ENCODE peak calls at places on chromosomes 11 and 22, in eight cellular contexts. One of them, this sample, is unnamed.

GRCh38 chr11:44805596-44805995 is 78.8 kb downstream of the TSPAN18 start:
- DNase-seq in GM12878: no peak
- DNase-seq in H1: no peak
- DNase-seq in ovary: no peak
- DNase-seq in A549: no peak
- DNase-seq in tibial nerve: no peak
- DNase-seq in sigmoid colon: no peak
- DNase-seq in transverse colon: no peak
- DNase-seq in this sample: no peak

GRCh38 chr11:96055706-96056387 is 131.9 kb upstream of the MTMR2 start:
- DNase-seq in sigmoid colon: no peak
- DNase-seq in transverse colon: no peak
- DNase-seq in tibial nerve: no peak
- DNase-seq in H1: no peak
- DNase-seq in A549: no peak
- DNase-seq in ovary: no peak
- DNase-seq in GM12878: no peak
- DNase-seq in this sample: no peak

GRCh38 chr11:118872403-118872821 is 11.3 kb upstream of the CXCR5 start:
- DNase-seq in GM12878: no peak
- DNase-seq in transverse colon: peak
- DNase-seq in H1: no peak
- DNase-seq in A549: no peak
- DNase-seq in ovary: peak
- DNase-seq in tibial nerve: no peak
- DNase-seq in sigmoid colon: no peak
- DNase-seq in this sample: no peak

GRCh38 chr11:88474655-88475054 is 137.1 kb upstream of the CTSC start:
- DNase-seq in H1: no peak
- DNase-seq in ovary: no peak
- DNase-seq in GM12878: no peak
- DNase-seq in A549: no peak
- DNase-seq in tibial nerve: no peak
- DNase-seq in sigmoid colon: no peak
- DNase-seq in transverse colon: no peak
- DNase-seq in this sample: no peak

GRCh38 chr11:6693342-6694228 is 10.4 kb upstream of the MRPL17 start:
- DNase-seq in sigmoid colon: peak
- DNase-seq in tibial nerve: peak
- DNase-seq in ovary: no peak
- DNase-seq in GM12878: no peak
- DNase-seq in transverse colon: no peak
- DNase-seq in A549: no peak
- DNase-seq in H1: no peak
- DNase-seq in this sample: no peak

GRCh38 chr11:5234390-5234834 is at the start of gene HBD:
- DNase-seq in GM12878: no peak
- DNase-seq in transverse colon: no peak
- DNase-seq in ovary: no peak
- DNase-seq in sigmoid colon: no peak
- DNase-seq in tibial nerve: no peak
- DNase-seq in A549: no peak
- DNase-seq in H1: no peak
- DNase-seq in this sample: no peak

GRCh38 chr11:122242731-122243130 is 126.7 kb upstream of the BLID start:
- DNase-seq in GM12878: no peak
- DNase-seq in ovary: no peak
- DNase-seq in tibial nerve: no peak
- DNase-seq in H1: no peak
- DNase-seq in transverse colon: no peak
- DNase-seq in A549: no peak
- DNase-seq in sigmoid colon: no peak
- DNase-seq in this sample: no peak

GRCh38 chr11:27592111-27592780 is 85.7 kb upstream of the LIN7C start:
- DNase-seq in ovary: no peak
- DNase-seq in transverse colon: no peak
- DNase-seq in A549: no peak
- DNase-seq in sigmoid colon: no peak
- DNase-seq in tibial nerve: no peak
- DNase-seq in GM12878: no peak
- DNase-seq in H1: no peak
- DNase-seq in this sample: no peak

GRCh38 chr22:31451709-31452571 is 37.7 kb downstream of the EIF4ENIF1 start:
- DNase-seq in A549: peak
- DNase-seq in sigmoid colon: no peak
- DNase-seq in GM12878: peak
- DNase-seq in ovary: no peak
- DNase-seq in transverse colon: no peak
- DNase-seq in tibial nerve: no peak
- DNase-seq in H1: no peak
- DNase-seq in this sample: no peak

GRCh38 chr11:114132944-114133394 is 73.5 kb downstream of the ZBTB16 start:
- DNase-seq in GM12878: no peak
- DNase-seq in sigmoid colon: peak
- DNase-seq in A549: no peak
- DNase-seq in transverse colon: no peak
- DNase-seq in H1: no peak
- DNase-seq in ovary: no peak
- DNase-seq in tibial nerve: no peak
- DNase-seq in this sample: no peak

GRCh38 chr22:17264321-17265052 is 45.3 kb upstream of the ADA2 start:
- DNase-seq in transverse colon: no peak
- DNase-seq in H1: peak
- DNase-seq in sigmoid colon: no peak
- DNase-seq in A549: no peak
- DNase-seq in ovary: peak
- DNase-seq in GM12878: no peak
- DNase-seq in tibial nerve: no peak
- DNase-seq in this sample: no peak

GRCh38 chr22:17265649-17266248 is 46.5 kb upstream of the ADA2 start:
- DNase-seq in sigmoid colon: no peak
- DNase-seq in H1: no peak
- DNase-seq in GM12878: no peak
- DNase-seq in tibial nerve: no peak
- DNase-seq in transverse colon: peak
- DNase-seq in A549: no peak
- DNase-seq in ovary: no peak
- DNase-seq in this sample: no peak

GRCh38 chr22:17268501-17269223 is 49.4 kb upstream of the ADA2 start:
- DNase-seq in sigmoid colon: no peak
- DNase-seq in transverse colon: no peak
- DNase-seq in H1: no peak
- DNase-seq in A549: no peak
- DNase-seq in GM12878: no peak
- DNase-seq in tibial nerve: no peak
- DNase-seq in ovary: no peak
- DNase-seq in this sample: no peak

GRCh38 chr22:17267661-17268330 is 48.6 kb upstream of the ADA2 start:
- DNase-seq in tibial nerve: no peak
- DNase-seq in A549: no peak
- DNase-seq in sigmoid colon: no peak
- DNase-seq in ovary: no peak
- DNase-seq in H1: no peak
- DNase-seq in transverse colon: no peak
- DNase-seq in GM12878: no peak
- DNase-seq in this sample: no peak

GRCh38 chr22:17266261-17266971 is 47.2 kb upstream of the ADA2 start:
- DNase-seq in H1: peak
- DNase-seq in ovary: no peak
- DNase-seq in transverse colon: peak
- DNase-seq in tibial nerve: no peak
- DNase-seq in GM12878: no peak
- DNase-seq in A549: no peak
- DNase-seq in sigmoid colon: no peak
- DNase-seq in this sample: no peak
- H3K4me3 ChIP-seq in H1: peak
- H3K4me3 ChIP-seq in ovary: no peak
- H3K4me3 ChIP-seq in transverse colon: peak
- H3K4me3 ChIP-seq in tibial nerve: no peak
- H3K4me3 ChIP-seq in GM12878: no peak
- H3K4me3 ChIP-seq in A549: no peak
- H3K4me3 ChIP-seq in sigmoid colon: no peak
- H3K4me3 ChIP-seq in this sample: no peak

GRCh38 chr11:117685566-117685965 is 111.5 kb downstream of the DSCAML1 start:
- DNase-seq in GM12878: no peak
- DNase-seq in A549: no peak
- DNase-seq in sigmoid colon: no peak
- DNase-seq in tibial nerve: no peak
- DNase-seq in transverse colon: no peak
- DNase-seq in H1: no peak
- DNase-seq in ovary: no peak
- DNase-seq in this sample: no peak
- H3K27ac ChIP-seq in GM12878: no peak
- H3K27ac ChIP-seq in A549: no peak
- H3K27ac ChIP-seq in sigmoid colon: no peak
- H3K27ac ChIP-seq in tibial nerve: no peak
- H3K27ac ChIP-seq in transverse colon: no peak
- H3K27ac ChIP-seq in H1: no peak
- H3K27ac ChIP-seq in ovary: no peak
- H3K27ac ChIP-seq in this sample: no peak

DNA sequence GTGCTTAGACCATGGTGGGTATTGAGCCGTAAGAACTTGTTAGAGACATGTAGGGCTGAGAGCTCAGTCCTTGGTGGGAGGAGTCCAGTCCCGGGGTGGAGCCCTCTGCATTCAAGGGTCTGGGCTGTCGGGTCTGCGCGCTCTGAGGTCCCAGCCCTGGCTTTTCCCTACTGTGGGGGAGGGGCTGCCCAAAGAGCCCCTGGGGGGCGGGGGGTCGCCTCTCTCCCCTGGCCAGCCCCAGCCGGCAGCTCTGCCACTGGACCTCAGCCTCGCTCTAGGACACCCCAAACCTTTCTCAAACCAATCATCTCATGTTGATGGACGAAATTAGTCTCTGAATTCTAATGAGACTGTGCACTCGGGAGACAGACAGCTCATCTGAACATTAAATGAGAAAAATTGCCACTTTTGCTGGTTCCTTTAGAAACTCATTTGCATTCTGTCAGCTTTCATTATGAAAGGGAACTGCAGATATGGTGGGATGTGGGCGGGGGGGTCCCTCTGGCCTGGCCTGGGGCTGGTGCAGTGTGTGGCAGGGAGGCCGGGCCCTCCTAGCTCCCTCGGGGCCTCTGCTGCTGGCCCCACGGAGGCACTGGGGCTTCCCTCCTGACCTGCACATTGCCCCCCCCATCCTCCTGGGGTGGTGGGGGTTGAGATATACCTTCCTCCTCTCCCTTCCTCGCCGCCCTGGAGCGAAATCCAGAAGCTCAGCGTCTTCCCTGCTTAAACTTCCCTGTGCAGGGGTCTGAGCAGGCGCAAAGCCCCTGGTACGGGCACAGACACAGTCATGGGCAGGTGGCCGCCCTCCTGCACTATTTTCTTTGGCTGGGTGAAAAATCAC is 1006.1 kb downstream of the BRD1 start:
- DNase-seq in A549: no peak
- DNase-seq in tibial nerve: no peak
- DNase-seq in ovary: no peak
- DNase-seq in H1: no peak
- DNase-seq in transverse colon: no peak
- DNase-seq in GM12878: no peak
- DNase-seq in sigmoid colon: peak
- DNase-seq in this sample: no peak
- TF ChIP-seq EP300 in A549: no peak
- TF ChIP-seq EP300 in tibial nerve: no peak
- TF ChIP-seq EP300 in ovary: no peak
- TF ChIP-seq EP300 in H1: no peak
- TF ChIP-seq EP300 in transverse colon: no peak
- TF ChIP-seq EP300 in GM12878: no peak
- TF ChIP-seq EP300 in sigmoid colon: no peak
- TF ChIP-seq EP300 in this sample: no peak

GRCh38 chr11:64845125-64845735 is 777 bp upstream of the CDC42BPG start:
- DNase-seq in transverse colon: peak
- DNase-seq in tibial nerve: no peak
- DNase-seq in ovary: no peak
- DNase-seq in GM12878: no peak
- DNase-seq in H1: no peak
- DNase-seq in sigmoid colon: no peak
- DNase-seq in A549: no peak
- DNase-seq in this sample: no peak
- H3K4me3 ChIP-seq in transverse colon: peak
- H3K4me3 ChIP-seq in tibial nerve: peak
- H3K4me3 ChIP-seq in ovary: peak
- H3K4me3 ChIP-seq in GM12878: peak
- H3K4me3 ChIP-seq in H1: peak
- H3K4me3 ChIP-seq in sigmoid colon: peak
- H3K4me3 ChIP-seq in A549: peak
- H3K4me3 ChIP-seq in this sample: peak

GRCh38 chr11:9660886-9661285 is 3.0 kb upstream of the SWAP70 start:
- DNase-seq in transverse colon: no peak
- DNase-seq in H1: no peak
- DNase-seq in sigmoid colon: no peak
- DNase-seq in tibial nerve: no peak
- DNase-seq in ovary: no peak
- DNase-seq in A549: peak
- DNase-seq in GM12878: no peak
- DNase-seq in this sample: no peak

GRCh38 chr11:9663699-9664275 is at the start of gene SWAP70:
- DNase-seq in A549: peak
- DNase-seq in sigmoid colon: peak
- DNase-seq in ovary: peak
- DNase-seq in tibial nerve: peak
- DNase-seq in H1: peak
- DNase-seq in transverse colon: peak
- DNase-seq in GM12878: no peak
- DNase-seq in this sample: peak

GRCh38 chr11:9665749-9666148 is 1.9 kb downstream of the SWAP70 start:
- DNase-seq in A549: no peak
- DNase-seq in transverse colon: no peak
- DNase-seq in GM12878: no peak
- DNase-seq in sigmoid colon: no peak
- DNase-seq in tibial nerve: no peak
- DNase-seq in H1: no peak
- DNase-seq in ovary: no peak
- DNase-seq in this sample: no peak

GRCh38 chr11:9664276-9665171 is 647 bp downstream of the SWAP70 start:
- DNase-seq in H1: no peak
- DNase-seq in transverse colon: peak
- DNase-seq in A549: peak
- DNase-seq in GM12878: no peak
- DNase-seq in ovary: peak
- DNase-seq in tibial nerve: peak
- DNase-seq in sigmoid colon: peak
- DNase-seq in this sample: peak

GRCh38 chr11:9662273-9662672 is 1.6 kb upstream of the SWAP70 start:
- DNase-seq in A549: no peak
- DNase-seq in transverse colon: no peak
- DNase-seq in H1: no peak
- DNase-seq in tibial nerve: no peak
- DNase-seq in ovary: no peak
- DNase-seq in GM12878: no peak
- DNase-seq in sigmoid colon: no peak
- DNase-seq in this sample: no peak
- H3K27ac ChIP-seq in A549: no peak
- H3K27ac ChIP-seq in transverse colon: no peak
- H3K27ac ChIP-seq in H1: no peak
- H3K27ac ChIP-seq in tibial nerve: peak
- H3K27ac ChIP-seq in ovary: no peak
- H3K27ac ChIP-seq in GM12878: peak
- H3K27ac ChIP-seq in sigmoid colon: peak
- H3K27ac ChIP-seq in this sample: peak

This sample was measured in upper lobe of left lung.